ENCODE peak calls at places on chromosomes 2 and 18, in nine cellular contexts. C, I, H, E, L, Y, F, B and S are unnamed samples.

GRCh38 chr2:238847841-238848565 is at the start of gene TWIST2:
- DNase-seq in B (peak; percentile 83), C (peak; percentile 92), L (peak; percentile 91), Y (peak; percentile 39), H (peak; percentile 96), I (no peak), E (peak; percentile 66), F (peak; percentile 40), S (no peak)

GRCh38 chr2:113894156-113894743 is 4.4 kb downstream of the ACTR3 start:
- DNase-seq in F (peak; percentile 93), L (peak; percentile 96), B (peak; percentile 15), H (no peak), C (no peak), Y (no peak), I (no peak), E (no peak), S (no peak)

GRCh38 chr2:223945755-223946154 is 620 bp upstream of the WDFY1 start:
- DNase-seq in Y (no peak), L (no peak), E (no peak), B (no peak), H (no peak), C (no peak), I (no peak), F (no peak), S (no peak)

GRCh38 chr2:45839388-45840251 is 188.1 kb downstream of the PRKCE start:
- DNase-seq in B (no peak), E (no peak), L (no peak), C (no peak), H (peak; percentile 70), I (no peak), F (no peak), Y (no peak), S (no peak)

GRCh38 chr18:51614967-51615571 is 417.6 kb upstream of the MEX3C start:
- DNase-seq in I (no peak), Y (no peak), E (no peak), L (no peak), C (peak; percentile 15), H (no peak), F (no peak), B (no peak), S (no peak)

GRCh38 chr2:31429759-31430438 is 15.4 kb upstream of the XDH start:
- DNase-seq in L (no peak), C (no peak), E (no peak), H (no peak), B (no peak), I (no peak), F (no peak), Y (no peak), S (no peak)

GRCh38 chr2:109238580-109238979 is 109.6 kb downstream of the SH3RF3 start:
- DNase-seq in I (no peak), C (peak; percentile 77), Y (no peak), B (no peak), L (peak; percentile 83), F (peak; percentile 100), H (peak; percentile 92), E (no peak), S (no peak)

GRCh38 chr2:164495491-164496223 is 125.6 kb downstream of the GRB14 start:
- DNase-seq in H (no peak), Y (peak; percentile 25), E (no peak), C (no peak), F (peak; percentile 33), I (no peak), B (peak; percentile 78), L (peak; percentile 16), S (no peak)

GRCh38 chr18:50268022-50268747 is 1.9 kb upstream of the CFAP53 start:
- DNase-seq in I (peak; percentile 85), E (peak; percentile 95), L (no peak), C (peak; percentile 65), Y (peak; percentile 47), F (no peak), B (peak; percentile 97), H (peak; percentile 96), S (no peak)

GRCh38 chr2:76378140-76378539 is 667.4 kb upstream of the GCFC2 start:
- DNase-seq in E (no peak), Y (no peak), F (no peak), C (no peak), I (no peak), H (no peak), B (no peak), L (no peak), S (no peak)

GRCh38 chr2:234158812-234159211 is 108.3 kb downstream of the SPP2 start:
- DNase-seq in F (no peak), Y (no peak), B (no peak), L (no peak), E (no peak), H (no peak), I (no peak), C (no peak), S (no peak)

GRCh38 chr2:165970663-165971062 is 17.1 kb upstream of the TTC21B start:
- DNase-seq in I (no peak), E (no peak), L (no peak), B (peak; percentile 10), F (no peak), C (no peak), Y (no peak), H (no peak), S (no peak)

DNA sequence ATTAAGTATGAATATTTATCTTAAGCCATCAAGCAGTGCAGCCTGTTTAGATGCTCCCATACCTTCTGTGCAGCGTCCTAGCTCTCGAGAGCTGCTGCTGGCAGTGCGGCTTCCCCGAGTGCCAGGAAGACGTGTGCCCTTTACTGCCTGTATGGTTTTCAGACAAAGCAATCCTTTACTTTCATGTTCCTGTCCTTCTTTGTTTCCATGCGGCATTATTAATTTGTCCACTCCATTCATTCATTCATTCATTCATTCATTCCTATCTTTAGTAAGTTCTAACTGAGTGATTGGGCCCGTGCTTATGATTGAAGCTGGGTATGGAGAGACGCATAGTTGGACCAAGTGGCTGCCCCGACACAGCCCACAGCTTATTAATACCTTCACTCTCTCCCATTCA is 446.6 kb upstream of the HNRNPA3 start:
- DNase-seq in H (no peak), L (no peak), Y (no peak), B (no peak), C (no peak), F (no peak), E (no peak), I (no peak), S (no peak)
- TF ChIP-seq CTCF in H (no peak), L (no peak), Y (no peak), B (no peak), C (no peak), F (no peak), E (no peak), I (no peak), S (no peak)

GRCh38 chr2:191870744-191871143 is 23.9 kb upstream of the CAVIN2 start:
- DNase-seq in I (no peak), B (peak; percentile 53), H (no peak), C (no peak), F (no peak), E (peak; percentile 14), L (no peak), Y (no peak), S (no peak)

GRCh38 chr2:191869178-191869577 is 22.3 kb upstream of the CAVIN2 start:
- DNase-seq in L (no peak), C (no peak), F (peak; percentile 18), I (no peak), B (peak; percentile 95), H (no peak), E (peak; percentile 82), Y (peak; percentile 33), S (no peak)

GRCh38 chr2:191867507-191867847 is 20.6 kb upstream of the CAVIN2 start:
- DNase-seq in F (no peak), E (no peak), C (no peak), Y (no peak), B (no peak), I (no peak), H (no peak), L (no peak), S (no peak)

GRCh38 chr2:191866675-191867506 is 20.0 kb upstream of the CAVIN2 start:
- DNase-seq in H (no peak), B (no peak), E (no peak), L (peak; percentile 85), Y (no peak), C (peak; percentile 41), I (no peak), F (peak; percentile 16), S (no peak)

GRCh38 chr2:191869781-191870180 is 22.9 kb upstream of the CAVIN2 start:
- DNase-seq in I (no peak), B (no peak), L (no peak), C (no peak), Y (no peak), F (no peak), E (no peak), H (no peak), S (no peak)
- TF ChIP-seq CTCF in I (no peak), B (no peak), L (no peak), C (no peak), Y (no peak), F (no peak), E (no peak), H (no peak), S (peak; percentile 75)

DNA sequence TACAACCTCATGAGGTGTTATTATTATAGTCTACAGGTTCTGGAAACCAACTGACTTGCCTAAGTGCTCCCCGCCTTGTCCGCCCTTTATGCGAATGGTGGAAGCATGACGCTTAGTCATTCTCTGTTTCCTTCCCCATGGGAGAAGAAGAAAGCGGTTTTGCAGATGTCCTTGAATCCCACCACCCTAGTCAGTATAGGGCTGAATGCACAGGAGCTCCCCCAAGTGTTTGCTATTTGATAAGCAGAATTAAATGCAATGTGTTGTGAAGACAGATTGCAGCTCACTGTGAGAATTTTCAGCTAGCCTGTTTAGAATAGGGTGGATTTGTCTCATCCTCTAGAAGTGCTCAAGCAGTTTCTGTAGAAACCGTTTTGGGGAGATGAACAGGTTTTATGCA is 652.0 kb downstream of the DCC start:
- DNase-seq in F (peak; percentile 84), Y (no peak), I (no peak), H (no peak), L (no peak), E (peak; percentile 18), B (peak; percentile 80), C (no peak), S (no peak)
- TF ChIP-seq CTCF in F (peak; percentile 49), Y (peak; percentile 33), I (no peak), H (no peak), L (no peak), E (peak; percentile 21), B (peak; percentile 73), C (no peak), S (peak; percentile 38)

GRCh38 chr18:41113885-41114482 is 841.0 kb upstream of the PIK3C3 start:
- DNase-seq in I (no peak), C (no peak), E (no peak), L (no peak), Y (no peak), B (no peak), H (no peak), F (no peak), S (no peak)
- TF ChIP-seq CTCF in I (no peak), C (no peak), E (no peak), L (no peak), Y (no peak), B (no peak), H (no peak), F (no peak), S (no peak)

DNA sequence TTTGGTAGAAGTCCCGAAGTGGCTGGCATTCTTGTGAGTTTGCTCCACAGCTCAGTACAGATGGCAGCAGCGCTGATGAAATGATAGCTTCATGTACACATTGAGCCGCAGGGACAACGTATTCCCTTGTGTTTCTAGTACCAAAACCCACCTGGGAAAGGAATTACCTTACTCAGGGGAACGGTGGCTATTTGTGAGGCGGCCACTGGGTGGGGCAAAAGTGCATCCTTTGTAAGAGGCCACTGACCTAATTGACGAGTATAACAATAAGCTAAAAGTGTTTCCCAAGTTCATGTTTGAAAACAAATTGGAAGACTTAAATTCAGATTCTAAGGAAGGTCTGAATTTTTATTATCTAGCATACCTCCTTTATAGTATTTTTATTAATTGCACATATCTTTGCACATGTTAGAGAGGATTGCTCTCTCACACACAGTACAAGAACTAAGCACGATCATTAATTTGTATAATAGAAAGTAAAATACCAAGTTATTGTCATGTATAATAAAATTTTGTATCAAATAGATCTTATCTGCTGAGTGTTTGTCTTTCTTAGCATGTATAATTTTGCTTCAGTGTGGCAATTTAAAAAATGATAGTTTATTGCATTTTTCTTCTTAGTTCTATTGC is 25.3 kb upstream of the CDH7 start:
- DNase-seq in F (peak; percentile 37), B (peak; percentile 84), H (no peak), E (peak; percentile 74), L (no peak), C (no peak), I (peak; percentile 63), Y (peak; percentile 18), S (no peak)
- TF ChIP-seq CTCF in F (peak; percentile 45), B (peak; percentile 88), H (no peak), E (peak; percentile 66), L (no peak), C (no peak), I (peak; percentile 15), Y (peak; percentile 73), S (peak; percentile 55)